ENCODE peak calls at places on chromosomes 11 and 22, in five cellular contexts. S is mammary epithelial cell, M is Right ventricle myocardium superior, V is fibroblast of the conjunctiva, U is tibial nerve. W is an unnamed sample.

GRCh38 chr11:72139500-72139899 is 4.0 kb downstream of the FOLR3 start:
- DNase-seq in S (no peak), M (no peak), V (no peak), U (no peak), W (no peak)

GRCh38 chr22:27896251-27896650 is 22.8 kb downstream of the PITPNB start:
- DNase-seq in S (no peak), M (no peak), V (no peak), U (no peak), W (no peak)

GRCh38 chr22:39220897-39221850 is 23.6 kb downstream of the PDGFB start:
- DNase-seq in S (peak), M (peak), V (no peak), U (no peak), W (peak)

GRCh38 chr22:25564979-25565677 is 653 bp downstream of the GRK3 start:
- DNase-seq in S (peak), M (peak), V (no peak), U (no peak), W (no peak)

GRCh38 chr22:45642966-45643365 is 28.7 kb upstream of the ATXN10 start:
- DNase-seq in S (no peak), M (no peak), V (no peak), U (no peak), W (no peak)

GRCh38 chr11:2881076-2881973 is 4.2 kb downstream of the CDKN1C start:
- DNase-seq in S (no peak), M (no peak), V (no peak), U (no peak), W (no peak)

GRCh38 chr11:45653277-45653676 is 12.1 kb downstream of the CHST1 start:
- DNase-seq in S (no peak), M (no peak), V (no peak), U (no peak), W (no peak)

GRCh38 chr22:24379536-24379935 is 47.9 kb upstream of the ADORA2A start:
- DNase-seq in S (no peak), M (no peak), V (no peak), U (no peak), W (no peak)

GRCh38 chr22:23531283-23531921 is 48.7 kb downstream of the IGLL1 start:
- DNase-seq in S (no peak), M (no peak), V (no peak), U (no peak), W (no peak)

GRCh38 chr22:33853200-33854097 is 66.8 kb downstream of the LARGE1 start:
- DNase-seq in S (peak), M (peak), V (peak), U (peak), W (peak)

GRCh38 chr11:65782816-65783228 is 2.0 kb upstream of the AP5B1 start:
- DNase-seq in S (peak), M (no peak), V (no peak), U (no peak), W (no peak)

GRCh38 chr11:95155385-95155784 is 65.7 kb downstream of the ENDOD1 start:
- DNase-seq in S (no peak), M (no peak), V (no peak), U (no peak), W (no peak)

GRCh38 chr11:67645521-67646457 is 4.7 kb downstream of the ACY3 start:
- DNase-seq in S (no peak), M (no peak), V (no peak), U (no peak), W (no peak)

GRCh38 chr11:62020661-62021060 is 53.2 kb upstream of the FTH1 start:
- DNase-seq in S (peak), M (peak), V (no peak), U (no peak), W (no peak)

GRCh38 chr11:538431-539051 is 1.2 kb downstream of the LRRC56 start:
- DNase-seq in S (no peak), M (no peak), V (no peak), U (no peak), W (no peak)

GRCh38 chr22:49968831-49969661 is 8.5 kb downstream of the PIM3 start:
- DNase-seq in S (no peak), M (peak), V (no peak), U (no peak), W (no peak)

GRCh38 chr22:35051034-35051535 is 14.9 kb upstream of the ISX start:
- DNase-seq in S (no peak), M (no peak), V (no peak), U (no peak), W (no peak)

GRCh38 chr11:122007611-122008071 is 108.4 kb downstream of the BLID start:
- DNase-seq in S (no peak), M (peak), V (peak), U (peak), W (peak)

GRCh38 chr22:39664485-39665200 is 94.1 kb downstream of the CACNA1I start:
- DNase-seq in S (no peak), M (no peak), V (no peak), U (no peak), W (no peak)

GRCh38 chr11:70498171-70498571 is 99.8 kb downstream of the CTTN start:
- DNase-seq in S (no peak), M (peak), V (no peak), U (no peak), W (no peak)

GRCh38 chr22:41469218-41469851 is 418 bp downstream of the ACO2 start:
- DNase-seq in S (no peak), M (no peak), V (no peak), U (no peak), W (no peak)

GRCh38 chr11:70255717-70256116 is 14.8 kb upstream of the PPFIA1 start:
- DNase-seq in S (no peak), M (no peak), V (no peak), U (no peak), W (no peak)

GRCh38 chr11:61126266-61126665 is 24.0 kb downstream of the CD5 start:
- DNase-seq in S (no peak), M (peak), V (no peak), U (peak), W (peak)

GRCh38 chr11:94304559-94304958 is at the start of gene IZUMO1R:
- DNase-seq in S (no peak), M (no peak), V (no peak), U (no peak), W (no peak)

GRCh38 chr22:44580756-44581435 is 82.9 kb upstream of the RTL6 start:
- DNase-seq in S (no peak), M (peak), V (no peak), U (no peak), W (no peak)

GRCh38 chr11:91608662-91609061 is 616.0 kb upstream of the FAT3 start:
- DNase-seq in S (no peak), M (no peak), V (no peak), U (no peak), W (no peak)

GRCh38 chr22:30754971-30755759 is 60.5 kb downstream of the OSBP2 start:
- DNase-seq in S (peak), M (peak), V (peak), U (peak), W (peak)

GRCh38 chr11:79414644-79415317 is 26.0 kb downstream of the TENM4 start:
- DNase-seq in S (peak), M (no peak), V (peak), U (no peak), W (peak)

GRCh38 chr22:37735054-37735453 is 38.2 kb downstream of the TRIOBP start:
- DNase-seq in S (no peak), M (peak), V (no peak), U (peak), W (no peak)

GRCh38 chr11:108887436-108888238 is 222.8 kb downstream of the DDX10 start:
- DNase-seq in S (no peak), M (no peak), V (no peak), U (no peak), W (peak)

GRCh38 chr11:109123811-109124787 is 297.9 kb upstream of the C11orf87 start:
- DNase-seq in S (no peak), M (peak), V (no peak), U (no peak), W (peak)

GRCh38 chr11:12017865-12018453 is 9.5 kb upstream of the DKK3 start:
- DNase-seq in S (no peak), M (no peak), V (no peak), U (no peak), W (peak)

GRCh38 chr11:125371451-125371935 is 124.6 kb downstream of the FEZ1 start:
- DNase-seq in S (no peak), M (no peak), V (no peak), U (no peak), W (no peak)

GRCh38 chr11:134207538-134208239 is 16.1 kb downstream of the NCAPD3 start:
- DNase-seq in S (no peak), M (peak), V (no peak), U (peak), W (peak)

GRCh38 chr22:43829448-43829821 is 17.3 kb upstream of the EFCAB6 start:
- DNase-seq in S (no peak), M (peak), V (no peak), U (no peak), W (no peak)

GRCh38 chr11:86637976-86638375 is 34.4 kb downstream of the ME3 start:
- DNase-seq in S (peak), M (no peak), V (no peak), U (no peak), W (no peak)